ENCODE peak calls at places on chromosomes 13 and 19, in four cellular contexts. One of them, this sample, is unnamed.
A peak's percentile ranks its signal among the peaks of the same experiment; 100 is the strongest.

GRCh38 chr13:113083022-113083373 is 22.6 kb upstream of the F7 start:
- DNase-seq in tibial nerve: no peak
- DNase-seq in breast epithelium: no peak
- DNase-seq in lower leg skin: no peak
- DNase-seq in this sample: no peak

GRCh38 chr19:11420429-11420893 is 1.3 kb upstream of the RGL3 start:
- DNase-seq in tibial nerve: peak; percentile 36
- DNase-seq in breast epithelium: no peak
- DNase-seq in lower leg skin: no peak
- DNase-seq in this sample: no peak

GRCh38 chr19:17553256-17553655 is 2.2 kb upstream of the COLGALT1 start:
- DNase-seq in tibial nerve: peak; percentile 79
- DNase-seq in breast epithelium: peak; percentile 52
- DNase-seq in lower leg skin: peak; percentile 86
- DNase-seq in this sample: no peak

GRCh38 chr19:23991170-23991569 is 76.5 kb downstream of the ZNF726 start:
- DNase-seq in tibial nerve: no peak
- DNase-seq in breast epithelium: no peak
- DNase-seq in lower leg skin: no peak
- DNase-seq in this sample: no peak

GRCh38 chr19:2176336-2176994 is 12.7 kb downstream of the DOT1L start:
- DNase-seq in tibial nerve: no peak
- DNase-seq in breast epithelium: no peak
- DNase-seq in lower leg skin: no peak
- DNase-seq in this sample: no peak

GRCh38 chr13:77176350-77176749 is 149.4 kb upstream of the FBXL3 start:
- DNase-seq in tibial nerve: no peak
- DNase-seq in breast epithelium: no peak
- DNase-seq in lower leg skin: no peak
- DNase-seq in this sample: no peak

GRCh38 chr19:10289167-10289835 is 451 bp upstream of the ICAM5 start:
- DNase-seq in tibial nerve: no peak
- DNase-seq in breast epithelium: no peak
- DNase-seq in lower leg skin: no peak
- DNase-seq in this sample: no peak

GRCh38 chr13:34017231-34017630 is 199.3 kb downstream of the RFC3 start:
- DNase-seq in tibial nerve: no peak
- DNase-seq in breast epithelium: no peak
- DNase-seq in lower leg skin: no peak
- DNase-seq in this sample: no peak

GRCh38 chr19:54172764-54173699 is at the start of gene TMC4:
- DNase-seq in tibial nerve: no peak
- DNase-seq in breast epithelium: peak; percentile 62
- DNase-seq in lower leg skin: no peak
- DNase-seq in this sample: no peak

GRCh38 chr19:54352041-54352440 is 12.7 kb downstream of the LAIR1 start:
- DNase-seq in tibial nerve: no peak
- DNase-seq in breast epithelium: no peak
- DNase-seq in lower leg skin: no peak
- DNase-seq in this sample: no peak

GRCh38 chr13:30676672-30677071 is 58.7 kb upstream of the ALOX5AP start:
- DNase-seq in tibial nerve: no peak
- DNase-seq in breast epithelium: no peak
- DNase-seq in lower leg skin: no peak
- DNase-seq in this sample: no peak
- TF ChIP-seq CTCF in tibial nerve: no peak
- TF ChIP-seq CTCF in breast epithelium: no peak
- TF ChIP-seq CTCF in lower leg skin: no peak
- TF ChIP-seq CTCF in this sample: peak; percentile 44

DNA sequence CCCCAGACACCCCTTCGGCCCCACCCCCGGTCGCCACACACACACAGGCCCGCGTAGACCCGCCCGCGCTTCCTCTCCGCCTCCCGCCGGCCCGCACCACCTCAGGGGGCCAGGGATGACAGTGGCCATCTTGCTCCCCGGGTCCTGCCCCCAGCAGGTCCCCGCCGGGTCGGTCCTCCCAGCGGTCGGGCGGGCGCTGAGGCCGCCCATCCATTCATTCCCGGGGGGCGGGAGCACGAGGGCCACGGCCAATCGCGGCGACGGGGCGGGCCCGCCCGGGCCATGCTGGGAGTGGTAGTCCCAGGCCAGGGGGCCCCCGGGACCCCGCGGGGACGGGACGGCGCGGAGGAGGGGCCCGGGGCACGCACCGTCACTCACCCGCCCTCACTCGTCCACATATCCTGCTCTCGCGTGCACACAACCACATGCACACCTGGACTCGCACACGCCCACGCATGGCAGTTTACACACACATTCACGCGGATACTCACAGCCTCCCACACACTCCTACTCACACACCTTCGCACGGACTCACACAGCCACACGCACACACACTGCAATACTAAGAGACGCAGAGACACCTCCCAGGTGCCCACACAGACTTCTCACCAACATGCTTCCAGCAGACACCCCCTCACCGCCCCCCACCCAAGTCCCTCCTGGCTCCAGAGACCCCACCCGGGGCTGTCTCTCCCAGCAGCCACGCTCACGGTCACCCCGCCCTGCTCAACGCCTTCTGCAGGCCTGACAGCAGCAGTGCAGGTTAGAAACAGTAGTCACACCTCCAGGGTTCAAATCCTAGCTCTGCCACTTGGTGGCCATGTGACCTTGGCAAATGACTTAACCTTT is at the start of gene DPF1:
- DNase-seq in tibial nerve: no peak
- DNase-seq in breast epithelium: no peak
- DNase-seq in lower leg skin: no peak
- DNase-seq in this sample: peak; percentile 86
- TF ChIP-seq CTCF in tibial nerve: no peak
- TF ChIP-seq CTCF in breast epithelium: no peak
- TF ChIP-seq CTCF in lower leg skin: no peak
- TF ChIP-seq CTCF in this sample: peak; percentile 50

GRCh38 chr13:38417727-38418126 is 68.1 kb downstream of the UFM1 start:
- DNase-seq in tibial nerve: peak; percentile 24
- DNase-seq in breast epithelium: no peak
- DNase-seq in lower leg skin: no peak
- DNase-seq in this sample: no peak
- TF ChIP-seq CTCF in tibial nerve: peak; percentile 26
- TF ChIP-seq CTCF in breast epithelium: no peak
- TF ChIP-seq CTCF in lower leg skin: no peak
- TF ChIP-seq CTCF in this sample: peak; percentile 56

GRCh38 chr19:52291781-52292180 is 5.2 kb upstream of the ZNF480 start:
- DNase-seq in tibial nerve: no peak
- DNase-seq in breast epithelium: no peak
- DNase-seq in lower leg skin: no peak
- DNase-seq in this sample: no peak

GRCh38 chr19:52296400-52296772 is 583 bp upstream of the ZNF480 start:
- DNase-seq in tibial nerve: no peak
- DNase-seq in breast epithelium: no peak
- DNase-seq in lower leg skin: no peak
- DNase-seq in this sample: no peak

GRCh38 chr19:52297601-52298358 is 811 bp downstream of the ZNF480 start:
- DNase-seq in tibial nerve: no peak
- DNase-seq in breast epithelium: no peak
- DNase-seq in lower leg skin: no peak
- DNase-seq in this sample: no peak

GRCh38 chr19:52296773-52297600 is at the start of gene ZNF480:
- DNase-seq in tibial nerve: peak; percentile 81
- DNase-seq in breast epithelium: peak; percentile 53
- DNase-seq in lower leg skin: peak; percentile 71
- DNase-seq in this sample: peak; percentile 78
- TF ChIP-seq CTCF in tibial nerve: peak; percentile 20
- TF ChIP-seq CTCF in breast epithelium: peak; percentile 17
- TF ChIP-seq CTCF in lower leg skin: no peak
- TF ChIP-seq CTCF in this sample: peak; percentile 44

GRCh38 chr19:887072-887471 is 5.9 kb downstream of the MED16 start:
- DNase-seq in tibial nerve: no peak
- DNase-seq in breast epithelium: no peak
- DNase-seq in lower leg skin: no peak
- DNase-seq in this sample: no peak
- TF ChIP-seq CTCF in tibial nerve: no peak
- TF ChIP-seq CTCF in breast epithelium: no peak
- TF ChIP-seq CTCF in lower leg skin: no peak
- TF ChIP-seq CTCF in this sample: no peak

GRCh38 chr13:91045351-91046034 is 302.0 kb upstream of the MIR17HG start:
- DNase-seq in tibial nerve: no peak
- DNase-seq in breast epithelium: no peak
- DNase-seq in lower leg skin: no peak
- DNase-seq in this sample: no peak
- TF ChIP-seq CTCF in tibial nerve: peak; percentile 28
- TF ChIP-seq CTCF in breast epithelium: peak; percentile 14
- TF ChIP-seq CTCF in lower leg skin: no peak
- TF ChIP-seq CTCF in this sample: peak; percentile 73

DNA sequence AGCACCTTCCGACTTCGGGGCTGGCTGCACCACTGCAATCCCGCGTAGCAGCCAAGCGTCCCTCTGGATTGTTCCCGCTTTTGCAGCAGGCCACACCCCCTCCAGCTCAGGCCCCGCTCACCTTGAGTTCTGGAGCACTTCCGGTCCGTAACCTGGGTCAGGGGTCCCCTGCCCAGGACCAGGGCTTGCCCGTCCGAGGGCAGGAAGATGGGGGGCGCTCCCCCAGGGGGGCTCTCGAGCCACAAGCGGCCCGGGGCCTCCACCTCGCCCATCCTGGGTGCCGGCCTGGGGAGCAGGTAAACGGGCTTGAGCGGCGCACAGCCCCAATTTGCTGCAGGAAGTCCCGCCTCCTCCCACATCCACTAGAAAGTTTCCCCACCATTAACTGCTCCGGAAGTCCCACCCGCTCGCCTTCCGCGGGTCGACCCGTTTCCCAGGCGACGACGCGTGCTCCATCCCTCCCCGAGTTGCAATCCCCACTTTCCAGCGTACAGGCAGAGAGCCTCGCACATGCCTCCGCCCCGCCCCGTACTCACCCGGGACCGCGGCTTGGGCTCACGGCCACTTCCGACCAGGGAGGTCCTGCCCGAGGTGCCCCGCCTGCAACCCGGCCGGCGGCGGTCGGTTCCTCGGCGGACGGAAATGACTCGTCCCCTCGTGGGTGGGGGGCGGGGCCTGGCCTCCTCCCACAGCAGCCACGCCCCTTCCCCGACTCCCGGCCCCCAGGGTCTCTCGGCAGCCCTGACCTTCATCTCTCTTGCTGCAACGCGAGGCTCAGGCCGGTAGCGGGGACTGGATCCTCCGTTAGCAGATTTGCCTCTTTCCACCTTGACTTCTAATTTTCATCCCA is at the start of gene PNKP:
- DNase-seq in tibial nerve: peak; percentile 88
- DNase-seq in breast epithelium: peak; percentile 90
- DNase-seq in lower leg skin: peak; percentile 89
- DNase-seq in this sample: peak; percentile 93
- TF ChIP-seq CTCF in tibial nerve: peak; percentile 30
- TF ChIP-seq CTCF in breast epithelium: no peak
- TF ChIP-seq CTCF in lower leg skin: no peak
- TF ChIP-seq CTCF in this sample: no peak

GRCh38 chr19:16133818-16134217 is 9.7 kb upstream of the HSH2D start:
- DNase-seq in tibial nerve: no peak
- DNase-seq in breast epithelium: no peak
- DNase-seq in lower leg skin: no peak
- DNase-seq in this sample: no peak
- TF ChIP-seq CTCF in tibial nerve: no peak
- TF ChIP-seq CTCF in breast epithelium: no peak
- TF ChIP-seq CTCF in lower leg skin: no peak
- TF ChIP-seq CTCF in this sample: no peak

GRCh38 chr13:72792640-72793039 is 10.7 kb downstream of the PIBF1 start:
- DNase-seq in tibial nerve: no peak
- DNase-seq in breast epithelium: no peak
- DNase-seq in lower leg skin: no peak
- DNase-seq in this sample: no peak
- TF ChIP-seq CTCF in tibial nerve: no peak
- TF ChIP-seq CTCF in breast epithelium: no peak
- TF ChIP-seq CTCF in lower leg skin: no peak
- TF ChIP-seq CTCF in this sample: no peak

GRCh38 chr19:41161903-41162302 is 31.1 kb upstream of the CYP2S1 start:
- DNase-seq in tibial nerve: no peak
- DNase-seq in breast epithelium: no peak
- DNase-seq in lower leg skin: no peak
- DNase-seq in this sample: no peak
- TF ChIP-seq CTCF in tibial nerve: no peak
- TF ChIP-seq CTCF in breast epithelium: no peak
- TF ChIP-seq CTCF in lower leg skin: no peak
- TF ChIP-seq CTCF in this sample: peak; percentile 36